ENCODE peak calls at places on chromosomes 12 and 14, in ten cellular contexts. U, M, X, P, C, T, G, Q, V and R are unnamed samples.

GRCh38 chr12:59179231-59179630 is 258.9 kb upstream of the LRIG3 start:
- DNase-seq in U (no peak), M (no peak), X (no peak), P (no peak), C (no peak), T (no peak), G (no peak), Q (no peak), V (no peak), R (no peak)

GRCh38 chr14:57833304-57833703 is 32.6 kb downstream of the SLC35F4 start:
- DNase-seq in U (no peak), M (no peak), X (peak; percentile 69), P (no peak), C (no peak), T (no peak), G (no peak), Q (no peak), V (no peak), R (peak; percentile 5)

GRCh38 chr14:28773917-28774691 is 7.5 kb downstream of the FOXG1 start:
- DNase-seq in U (no peak), M (peak; percentile 60), X (no peak), P (no peak), C (no peak), T (no peak), G (no peak), Q (no peak), V (no peak), R (no peak)

GRCh38 chr14:58788655-58789054 is 150.9 kb downstream of the DACT1 start:
- DNase-seq in U (no peak), M (peak; percentile 8), X (no peak), P (no peak), C (no peak), T (no peak), G (no peak), Q (no peak), V (no peak), R (no peak)

GRCh38 chr14:54564799-54565235 is 2.1 kb upstream of the SAMD4A start:
- DNase-seq in U (peak; percentile 72), M (no peak), X (no peak), P (no peak), C (no peak), T (no peak), G (no peak), Q (no peak), V (no peak), R (no peak)

GRCh38 chr12:87227157-87227556 is 802.0 kb downstream of the C12orf50 start:
- DNase-seq in U (no peak), M (no peak), X (no peak), P (no peak), C (no peak), T (no peak), G (no peak), Q (no peak), V (no peak), R (no peak)

GRCh38 chr12:78473136-78473535 is 391.4 kb upstream of the SYT1 start:
- DNase-seq in U (peak; percentile 29), M (no peak), X (no peak), P (no peak), C (no peak), T (no peak), G (no peak), Q (no peak), V (no peak), R (no peak)

GRCh38 chr12:6132496-6132895 is 8.0 kb upstream of the VWF start:
- DNase-seq in U (no peak), M (no peak), X (no peak), P (peak; percentile 21), C (no peak), T (no peak), G (no peak), Q (no peak), V (no peak), R (no peak)

GRCh38 chr12:127810026-127810425 is 456.9 kb upstream of the TMEM132C start:
- DNase-seq in U (no peak), M (no peak), X (no peak), P (no peak), C (no peak), T (no peak), G (no peak), Q (no peak), V (no peak), R (peak; percentile 56)

GRCh38 chr14:105449276-105450122 is 25.1 kb upstream of the CRIP2 start:
- DNase-seq in U (no peak), M (no peak), X (no peak), P (no peak), C (no peak), T (no peak), G (no peak), Q (no peak), V (no peak), R (no peak)

GRCh38 chr12:93737457-93738198 is 60.5 kb downstream of the CRADD start:
- DNase-seq in U (no peak), M (no peak), X (no peak), P (no peak), C (no peak), T (no peak), G (no peak), Q (no peak), V (no peak), R (no peak)

GRCh38 chr12:6607751-6608591 is 792 bp upstream of the CHD4 start:
- DNase-seq in U (peak; percentile 42), M (peak; percentile 75), X (peak; percentile 80), P (peak; percentile 42), C (no peak), T (no peak), G (no peak), Q (no peak), V (peak; percentile 67), R (no peak)

GRCh38 chr14:91374897-91375747 is 42.5 kb downstream of the CCDC88C start:
- DNase-seq in U (no peak), M (no peak), X (no peak), P (no peak), C (no peak), T (no peak), G (no peak), Q (no peak), V (no peak), R (no peak)

GRCh38 chr14:54754623-54755386 is 147.8 kb downstream of the GCH1 start:
- DNase-seq in U (no peak), M (no peak), X (no peak), P (no peak), C (no peak), T (no peak), G (no peak), Q (no peak), V (no peak), R (no peak)

GRCh38 chr12:57219993-57220728 is 3.6 kb downstream of the NXPH4 start:
- DNase-seq in U (no peak), M (no peak), X (no peak), P (no peak), C (no peak), T (no peak), G (no peak), Q (no peak), V (no peak), R (no peak)

GRCh38 chr12:123118397-123118945 is 32.4 kb downstream of the PITPNM2 start:
- DNase-seq in U (no peak), M (no peak), X (no peak), P (no peak), C (no peak), T (no peak), G (no peak), Q (no peak), V (no peak), R (no peak)

GRCh38 chr12:16103851-16104250 is 173.6 kb downstream of the SLC15A5 start:
- DNase-seq in U (no peak), M (no peak), X (no peak), P (no peak), C (no peak), T (no peak), G (no peak), Q (no peak), V (no peak), R (no peak)

GRCh38 chr12:53603196-53603595 is 23.0 kb downstream of the ATF7 start:
- DNase-seq in U (peak; percentile 39), M (no peak), X (no peak), P (no peak), C (no peak), T (no peak), G (no peak), Q (no peak), V (no peak), R (no peak)

GRCh38 chr12:117169548-117169947 is 20.7 kb downstream of the FBXO21 start:
- DNase-seq in U (no peak), M (no peak), X (no peak), P (no peak), C (no peak), T (no peak), G (no peak), Q (no peak), V (no peak), R (no peak)

GRCh38 chr14:105151131-105151837 is 17.3 kb downstream of the JAG2 start:
- DNase-seq in U (no peak), M (no peak), X (no peak), P (no peak), C (no peak), T (peak; percentile 35), G (no peak), Q (no peak), V (no peak), R (no peak)

GRCh38 chr12:48183091-48183875 is at the start of gene CCDC184:
- DNase-seq in U (peak; percentile 82), M (peak; percentile 66), X (peak; percentile 49), P (peak; percentile 83), C (peak; percentile 62), T (peak; percentile 81), G (no peak), Q (peak; percentile 65), V (peak; percentile 24), R (no peak)

GRCh38 chr12:68207276-68207675 is 18.3 kb downstream of the IL26 start:
- DNase-seq in U (no peak), M (no peak), X (no peak), P (no peak), C (no peak), T (no peak), G (no peak), Q (no peak), V (no peak), R (no peak)

GRCh38 chr12:43638786-43639185 is 86.8 kb upstream of the ADAMTS20 start:
- DNase-seq in U (no peak), M (no peak), X (no peak), P (no peak), C (no peak), T (no peak), G (no peak), Q (no peak), V (no peak), R (no peak)

GRCh38 chr14:92905667-92906066 is 17.3 kb upstream of the CHGA start:
- DNase-seq in U (no peak), M (no peak), X (no peak), P (no peak), C (no peak), T (no peak), G (no peak), Q (no peak), V (no peak), R (no peak)

GRCh38 chr14:72682188-72682587 is 211.7 kb downstream of the DPF3 start:
- DNase-seq in U (no peak), M (no peak), X (no peak), P (no peak), C (no peak), T (no peak), G (no peak), Q (no peak), V (no peak), R (no peak)

GRCh38 chr12:24045816-24046257 is 96.4 kb upstream of the SOX5 start:
- DNase-seq in U (peak; percentile 79), M (no peak), X (no peak), P (no peak), C (no peak), T (peak; percentile 33), G (no peak), Q (no peak), V (no peak), R (peak; percentile 88)

GRCh38 chr12:23757541-23757962 is 191.9 kb downstream of the SOX5 start:
- DNase-seq in U (peak; percentile 28), M (no peak), X (no peak), P (no peak), C (no peak), T (no peak), G (no peak), Q (no peak), V (no peak), R (no peak)

GRCh38 chr12:99154264-99154982 is 493.1 kb upstream of the GARIN6 start:
- DNase-seq in U (no peak), M (peak; percentile 10), X (no peak), P (no peak), C (no peak), T (peak; percentile 39), G (no peak), Q (no peak), V (no peak), R (no peak)